ENCODE peak calls at places on chromosomes 7 and 10, in seven cellular contexts. T is chondrocyte, K is pancreas, S is prostate gland, E is type B pancreatic cell, D is fibroblast of lung, H is endothelial cell. F is an unnamed sample.

GRCh38 chr7:158945514-158945913 is 89.2 kb downstream of the DYNC2I1 start:
- DNase-seq in T (no peak), K (no peak), S (no peak), E (peak; percentile 56), D (no peak), H (no peak), F (no peak)

GRCh38 chr7:114155766-114156110 is 236.9 kb upstream of the PPP1R3A start:
- DNase-seq in T (no peak), K (no peak), S (no peak), E (no peak), D (no peak), H (no peak), F (no peak)

GRCh38 chr7:118870187-118870586 is 645.7 kb downstream of the ANKRD7 start:
- DNase-seq in T (no peak), K (no peak), S (no peak), E (no peak), D (peak; percentile 23), H (peak; percentile 18), F (no peak)

GRCh38 chr7:11910253-11910652 is 78.3 kb upstream of the THSD7A start:
- DNase-seq in T (no peak), K (no peak), S (no peak), E (no peak), D (no peak), H (no peak), F (no peak)

GRCh38 chr7:100705341-100705752 is 574 bp upstream of the POP7 start:
- DNase-seq in T (no peak), K (peak; percentile 84), S (peak; percentile 64), E (peak; percentile 93), D (peak; percentile 65), H (peak; percentile 94), F (peak; percentile 93)

GRCh38 chr7:101581891-101582290 is 47.2 kb downstream of the MYL10 start:
- DNase-seq in T (peak; percentile 33), K (no peak), S (no peak), E (no peak), D (no peak), H (no peak), F (no peak)

GRCh38 chr7:31074403-31074802 is 22.3 kb downstream of the ADCYAP1R1 start:
- DNase-seq in T (peak; percentile 48), K (no peak), S (no peak), E (no peak), D (no peak), H (no peak), F (no peak)

GRCh38 chr10:30820282-30820991 is 190.9 kb upstream of the LYZL2 start:
- DNase-seq in T (no peak), K (no peak), S (no peak), E (no peak), D (peak; percentile 88), H (no peak), F (no peak)

GRCh38 chr7:138900040-138900828 is 81.0 kb downstream of the KIAA1549 start:
- DNase-seq in T (no peak), K (no peak), S (no peak), E (no peak), D (peak; percentile 77), H (no peak), F (no peak)

GRCh38 chr7:107387573-107388219 is 82.2 kb upstream of the GPR22 start:
- DNase-seq in T (no peak), K (no peak), S (no peak), E (no peak), D (peak; percentile 89), H (no peak), F (no peak)

GRCh38 chr7:134966691-134967090 is 19.6 kb upstream of the AGBL3 start:
- DNase-seq in T (no peak), K (no peak), S (peak; percentile 68), E (no peak), D (no peak), H (no peak), F (no peak)

GRCh38 chr7:50369408-50370026 is 65.0 kb downstream of the IKZF1 start:
- DNase-seq in T (no peak), K (no peak), S (no peak), E (no peak), D (peak; percentile 1), H (peak; percentile 44), F (peak; percentile 18)
- TF ChIP-seq CTCF in T (peak; percentile 57), K (no peak), S (no peak), E (peak; percentile 76), D (peak; percentile 36), H (peak; percentile 86), F (peak; percentile 76)

GRCh38 chr7:94012748-94013147 is 8.6 kb upstream of the BET1 start:
- DNase-seq in T (no peak), K (no peak), S (no peak), E (no peak), D (no peak), H (no peak), F (no peak)
- TF ChIP-seq CTCF in T (no peak), K (no peak), S (no peak), E (no peak), D (no peak), H (no peak), F (no peak)

DNA sequence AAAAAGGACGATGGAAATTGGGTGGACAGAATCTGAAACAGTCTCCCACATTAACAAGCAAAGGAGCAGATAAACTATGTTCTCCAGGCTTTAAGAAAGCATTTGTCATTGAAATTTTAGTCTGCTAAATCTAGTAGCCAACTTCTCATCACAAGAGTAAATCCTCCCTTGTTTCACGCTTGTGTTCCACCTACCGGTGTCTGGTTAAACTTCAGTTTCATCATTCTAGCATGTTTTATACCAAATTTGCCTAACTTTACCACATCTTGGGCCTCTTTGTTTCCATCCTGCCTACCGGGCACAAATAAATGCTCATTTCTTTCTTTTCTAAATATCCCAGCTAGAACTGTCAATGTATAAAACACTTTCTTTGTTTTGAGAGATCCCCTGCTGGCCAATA is 5.8 kb downstream of the LIPA start:
- DNase-seq in T (no peak), K (no peak), S (no peak), E (no peak), D (no peak), H (no peak), F (no peak)
- TF ChIP-seq CTCF in T (peak; percentile 17), K (no peak), S (no peak), E (peak; percentile 41), D (no peak), H (no peak), F (no peak)

GRCh38 chr10:93386496-93387369 is 95.4 kb downstream of the MYOF start:
- DNase-seq in T (no peak), K (no peak), S (no peak), E (no peak), D (peak; percentile 47), H (no peak), F (no peak)
- TF ChIP-seq CTCF in T (no peak), K (no peak), S (no peak), E (no peak), D (peak; percentile 5), H (no peak), F (no peak)

GRCh38 chr10:64733980-64734379 is 1212.8 kb downstream of the REEP3 start:
- DNase-seq in T (no peak), K (no peak), S (no peak), E (no peak), D (peak; percentile 45), H (peak; percentile 25), F (peak; percentile 7)
- TF ChIP-seq CTCF in T (peak; percentile 76), K (no peak), S (no peak), E (peak; percentile 69), D (peak; percentile 54), H (no peak), F (peak; percentile 39)

DNA sequence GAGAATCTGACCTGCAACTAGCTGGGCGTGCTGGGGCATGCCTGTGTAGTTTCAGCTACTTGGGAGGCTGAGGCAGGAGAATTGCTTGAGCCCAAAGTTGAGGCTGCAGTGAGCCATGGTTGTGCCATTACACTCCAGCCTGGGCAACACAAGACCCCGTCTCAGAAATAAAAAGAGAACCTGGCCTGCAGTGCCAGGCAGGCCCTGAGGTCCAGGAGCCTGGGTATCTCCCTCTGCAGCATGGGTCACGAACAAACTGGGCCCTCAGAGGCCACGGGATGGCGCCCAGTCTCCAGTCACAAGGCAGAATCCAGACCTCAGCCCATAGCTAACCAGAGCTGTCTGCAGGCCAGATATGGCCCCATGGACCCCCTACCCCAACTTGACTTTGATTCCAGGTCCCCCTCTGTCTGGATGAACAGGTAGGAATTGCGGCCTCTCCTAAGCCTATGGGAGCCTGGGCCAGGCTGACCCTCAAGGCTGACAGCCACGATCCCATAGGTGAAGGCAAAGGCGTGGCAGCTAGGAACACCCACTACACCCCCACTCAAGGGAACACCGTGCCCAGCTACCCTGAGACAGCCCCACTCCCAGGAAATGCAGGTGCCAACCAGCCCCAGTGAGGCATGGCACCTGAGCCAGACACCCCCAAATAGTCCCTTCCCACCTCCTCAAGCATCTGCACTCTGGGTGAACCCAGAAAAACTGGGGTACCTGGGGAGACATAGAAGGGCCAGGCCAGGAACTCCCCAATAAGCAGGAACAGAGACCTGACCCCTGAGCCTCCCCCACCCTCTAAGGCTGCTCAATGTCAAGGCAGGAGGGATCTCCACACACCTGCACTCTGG is 102.8 kb upstream of the TNRC18 start:
- DNase-seq in T (no peak), K (peak; percentile 38), S (peak; percentile 44), E (no peak), D (peak; percentile 63), H (no peak), F (no peak)
- TF ChIP-seq CTCF in T (peak; percentile 21), K (no peak), S (no peak), E (peak; percentile 22), D (no peak), H (no peak), F (no peak)

GRCh38 chr7:73980206-73980605 is 47.8 kb upstream of the ELN start:
- DNase-seq in T (peak; percentile 24), K (no peak), S (no peak), E (no peak), D (no peak), H (no peak), F (no peak)

GRCh38 chr7:73976761-73977625 is 51.0 kb upstream of the ELN start:
- DNase-seq in T (peak; percentile 82), K (peak; percentile 6), S (no peak), E (no peak), D (no peak), H (no peak), F (peak; percentile 68)

GRCh38 chr7:73977626-73978618 is 50.1 kb upstream of the ELN start:
- DNase-seq in T (peak; percentile 59), K (no peak), S (no peak), E (no peak), D (no peak), H (no peak), F (peak; percentile 43)

GRCh38 chr7:73974948-73975926 is 52.7 kb upstream of the ELN start:
- DNase-seq in T (peak; percentile 56), K (no peak), S (no peak), E (peak; percentile 58), D (no peak), H (no peak), F (peak; percentile 20)

GRCh38 chr7:73978681-73979563 is 49.1 kb upstream of the ELN start:
- DNase-seq in T (peak; percentile 79), K (peak; percentile 87), S (no peak), E (no peak), D (peak; percentile 54), H (peak; percentile 49), F (peak; percentile 51)
- TF ChIP-seq CTCF in T (peak; percentile 56), K (peak; percentile 32), S (no peak), E (peak; percentile 48), D (peak; percentile 33), H (no peak), F (peak; percentile 21)